ENCODE peak calls at places on chromosomes 11 and 22, in four cellular contexts. L is MM.1S, U is GM23248, S is PC-3. E is an unnamed sample. For H3K79me2 and H3F3A, the result is how much of the 10 kb centered on the place peaks cover.

GRCh38 chr11:49405743-49406142 is 197.3 kb upstream of the FOLH1 start:
- DNase-seq in U (no peak), L (no peak), S (no peak), E (no peak)

GRCh38 chr11:68831124-68831523 is 10.6 kb downstream of the CPT1A start:
- DNase-seq in S (peak), L (no peak), U (no peak), E (no peak)

GRCh38 chr11:13238879-13239514 is 38.6 kb upstream of the BMAL1 start:
- DNase-seq in S (peak), U (peak), L (peak), E (no peak)

GRCh38 chr11:69638941-69639681 is 1.8 kb upstream of the CCND1 start:
- DNase-seq in S (peak), U (peak), L (peak), E (peak)

GRCh38 chr11:27055065-27055682 is 14.6 kb downstream of the BBOX1 start:
- DNase-seq in U (no peak), S (peak), L (no peak), E (peak)

GRCh38 chr22:32649515-32650200 is 151.8 kb upstream of the TIMP3 start:
- DNase-seq in S (no peak), U (peak), L (no peak), E (peak)

GRCh38 chr22:50546326-50547230 is 879 bp downstream of the KLHDC7B start:
- DNase-seq in L (no peak), U (no peak), S (no peak), E (no peak)

GRCh38 chr11:61846351-61846750 is 18.3 kb downstream of the FADS2 start:
- DNase-seq in S (no peak), U (no peak), L (no peak), E (no peak)

GRCh38 chr22:37428649-37429586 is 1.6 kb upstream of the ELFN2 start:
- DNase-seq in U (peak), S (no peak), L (peak), E (no peak)

GRCh38 chr11:119721129-119722120 is 7.6 kb downstream of the NECTIN1 start:
- DNase-seq in U (peak), L (no peak), S (peak), E (no peak)

GRCh38 chr11:57217053-57217452 is 20.0 kb downstream of the APLNR start:
- DNase-seq in S (no peak), L (no peak), U (no peak), E (no peak)

GRCh38 chr22:49609207-49609876 is 218.3 kb downstream of the BRD1 start:
- DNase-seq in S (no peak), U (no peak), L (no peak), E (no peak)

GRCh38 chr11:83037877-83038276 is 33.8 kb downstream of the RAB30 start:
- DNase-seq in S (no peak), L (no peak), U (peak), E (no peak)

GRCh38 chr11:124893781-124894401 is 3.8 kb downstream of the ROBO4 start:
- DNase-seq in U (no peak), L (no peak), S (no peak), E (no peak)

GRCh38 chr11:82796970-82797594 is 63.4 kb upstream of the FAM181B start:
- DNase-seq in U (no peak), L (peak), S (no peak), E (no peak)

GRCh38 chr11:72712168-72712721 is 38.0 kb upstream of the PDE2A start:
- DNase-seq in S (no peak), L (no peak), U (no peak), E (no peak)

GRCh38 chr11:9462806-9463537 is 2.2 kb downstream of the ZNF143 start:
- DNase-seq in L (no peak), U (no peak), S (peak), E (peak)

GRCh38 chr11:110158317-110159200 is 65.4 kb downstream of the ZC3H12C start:
- DNase-seq in U (no peak), S (no peak), L (no peak), E (no peak)

GRCh38 chr11:6911946-6912345 is 8.9 kb upstream of the OR2D3 start:
- DNase-seq in L (no peak), S (peak), U (peak), E (no peak)

GRCh38 chr11:130338667-130339066 is 23.9 kb upstream of the ZBTB44 start:
- DNase-seq in L (no peak), S (no peak), U (no peak), E (no peak)

GRCh38 chr11:110565344-110565684 is 135.6 kb downstream of the FDX1 start:
- DNase-seq in S (no peak), L (no peak), U (peak), E (peak)

GRCh38 chr11:93532285-93532789 is 10.9 kb downstream of the SMCO4 start:
- DNase-seq in L (no peak), U (peak), S (no peak), E (no peak)

GRCh38 chr11:28257761-28258160 is 149.6 kb downstream of the METTL15 start:
- DNase-seq in L (no peak), U (peak), S (no peak), E (no peak)

GRCh38 chr11:120182790-120183491 is 27.9 kb upstream of the OAF start:
- DNase-seq in U (peak), S (peak), L (no peak), E (no peak)

GRCh38 chr11:130486981-130487380 is 38.5 kb downstream of the ADAMTS15 start:
- DNase-seq in L (no peak), U (no peak), S (no peak), E (no peak)

GRCh38 chr11:134471341-134472187 is 59.5 kb upstream of the B3GAT1 start:
- DNase-seq in L (no peak), U (no peak), S (no peak), E (no peak)

GRCh38 chr11:113147249-113147648 is 167.1 kb upstream of the TTC12 start:
- DNase-seq in L (no peak), U (no peak), S (no peak), E (no peak)

GRCh38 chr11:104764718-104765045 is 133.6 kb downstream of the CASP12 start:
- DNase-seq in L (peak), S (no peak), U (no peak), E (no peak)

GRCh38 chr11:44753965-44754645 is 27.3 kb downstream of the TSPAN18 start:
- DNase-seq in U (no peak), S (no peak), L (no peak), E (no peak)

GRCh38 chr11:115678942-115679341 is 174.7 kb upstream of the CADM1 start:
- DNase-seq in S (no peak), U (no peak), L (no peak), E (no peak)

GRCh38 chr11:66859686-66860448 is 3.0 kb downstream of the LRFN4 start:
- DNase-seq in L (no peak), S (no peak), U (no peak), E (no peak)

GRCh38 chr11:76790251-76790650 is 7.1 kb downstream of the TSKU start:
- DNase-seq in L (no peak), U (no peak), S (no peak), E (no peak)

GRCh38 chr11:5973530-5973929 is 5.2 kb upstream of the OR56A5 start:
- DNase-seq in L (no peak), U (no peak), S (no peak), E (no peak)

GRCh38 chr11:35056391-35057093 is 82.4 kb upstream of the CD44 start:
- DNase-seq in S (peak), U (no peak), L (no peak), E (peak)

GRCh38 chr22:29664731-29665130 is 55.1 kb upstream of the CABP7 start:
- DNase-seq in S (no peak), U (no peak), L (no peak), E (no peak)

GRCh38 chr22:25760294-25760693 is 18.3 kb downstream of the MYO18B start:
- DNase-seq in U (no peak), L (no peak), S (no peak), E (no peak)

GRCh38 chr22:29308791-29309262 is 2.4 kb downstream of the GAS2L1 start:
- DNase-seq in L (no peak), S (peak), U (peak), E (no peak)

GRCh38 chr11:115920087-115920461 is 415.9 kb upstream of the CADM1 start:
- DNase-seq in S (no peak), U (no peak), L (no peak), E (no peak)

GRCh38 chr11:30281476-30282288 is 41.2 kb upstream of the ARL14EP start:
- DNase-seq in L (no peak), S (no peak), U (no peak), E (no peak)

GRCh38 chr11:34030386-34030785 is 21.1 kb upstream of the CAPRIN1 start:
- DNase-seq in S (no peak), L (no peak), U (no peak), E (peak)

GRCh38 chr11:34034053-34034452 is 17.5 kb upstream of the CAPRIN1 start:
- DNase-seq in L (no peak), S (peak), U (no peak), E (peak)

GRCh38 chr11:34036456-34036855 is 15.1 kb upstream of the CAPRIN1 start:
- DNase-seq in L (no peak), U (no peak), S (no peak), E (no peak)

GRCh38 chr11:34029176-34029575 is 22.4 kb upstream of the CAPRIN1 start:
- DNase-seq in U (peak), L (no peak), S (no peak), E (no peak)

GRCh38 chr11:34033399-34033798 is 18.1 kb upstream of the CAPRIN1 start:
- DNase-seq in U (no peak), L (no peak), S (no peak), E (no peak)
- H3K79me2 ChIP-seq in U (under half), L (under half), S (under half), E (under half)

GRCh38 chr11:116932182-116932581 is 94.8 kb upstream of the APOA1 start:
- DNase-seq in L (no peak), U (no peak), S (no peak), E (no peak)
- H3F3A ChIP-seq in L (under half), U (under half), S (under half), E (under half)

DNA sequence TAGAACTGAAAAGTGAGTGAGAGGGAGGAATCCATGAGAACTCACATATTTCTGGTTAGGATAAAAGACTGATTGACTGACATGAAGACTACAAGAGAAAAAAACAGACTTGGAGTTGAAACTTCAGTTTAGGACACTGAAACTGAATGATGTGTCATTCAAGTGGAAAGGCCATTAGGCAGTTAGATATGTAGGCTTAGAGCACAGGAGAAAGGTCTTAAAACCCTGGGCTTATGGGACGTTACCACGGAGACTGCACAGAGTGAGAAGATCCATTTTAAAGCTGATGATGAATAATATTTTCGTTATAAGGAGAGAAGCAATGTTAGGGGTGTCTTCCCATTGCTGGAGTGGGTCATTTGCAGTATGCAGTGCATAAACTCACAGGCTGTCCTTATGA is 64.0 kb downstream of the MAML2 start:
- DNase-seq in L (no peak), S (no peak), U (no peak), E (no peak)
- H3K79me2 ChIP-seq in L (half or more), S (under half), U (half or more), E (half or more)

DNA sequence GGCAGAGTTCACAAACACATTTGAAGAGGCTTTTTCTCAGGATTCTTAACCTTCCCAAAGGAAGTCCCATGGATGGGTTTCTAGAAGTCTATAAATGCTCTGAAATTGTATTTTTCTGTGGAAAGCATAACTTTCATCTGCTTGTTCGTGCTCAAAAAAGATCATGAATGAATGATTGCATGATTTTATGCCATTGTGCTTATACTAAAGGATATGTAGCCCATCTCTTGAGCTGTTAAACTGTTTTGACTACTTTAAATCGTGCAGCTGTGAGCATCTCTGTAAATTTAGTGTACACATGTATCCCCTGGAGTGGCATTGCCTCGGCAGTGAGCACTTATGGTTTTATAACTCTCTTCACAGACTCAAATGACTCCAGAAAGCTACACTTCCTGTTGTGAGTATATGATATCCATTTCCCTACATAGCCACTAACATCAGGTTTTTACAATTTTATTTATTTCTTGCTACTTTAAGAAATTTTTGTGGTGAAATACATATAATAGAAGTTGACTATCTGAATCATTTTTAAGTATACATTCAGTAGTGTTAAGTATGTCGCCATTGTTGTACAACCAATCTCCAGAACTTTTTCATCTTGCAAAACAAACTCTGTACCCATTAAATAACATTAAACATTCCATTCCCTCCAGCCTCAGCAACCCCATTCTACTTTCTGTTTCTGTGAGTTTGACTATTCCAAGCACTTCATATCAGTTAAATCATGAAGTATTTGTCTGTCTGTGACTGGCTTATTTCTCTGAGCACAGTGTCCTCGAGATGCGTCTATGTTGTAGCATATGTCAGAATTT is 8.0 kb downstream of the NEAT1 start:
- DNase-seq in L (peak), S (peak), U (peak), E (no peak)
- H3F3A ChIP-seq in L (half or more), S (half or more), U (half or more), E (half or more)

GRCh38 chr11:19828382-19829108 is 115.9 kb downstream of the NAV2 start:
- DNase-seq in S (no peak), U (no peak), L (no peak), E (no peak)

GRCh38 chr11:19834761-19835160 is 122.1 kb downstream of the NAV2 start:
- DNase-seq in L (no peak), S (no peak), U (no peak), E (no peak)

GRCh38 chr11:19832901-19833300 is 120.3 kb downstream of the NAV2 start:
- DNase-seq in S (no peak), L (no peak), U (no peak), E (no peak)

GRCh38 chr11:19829109-19829790 is 116.6 kb downstream of the NAV2 start:
- DNase-seq in S (peak), U (no peak), L (no peak), E (peak)

GRCh38 chr11:19832166-19832750 is 119.6 kb downstream of the NAV2 start:
- DNase-seq in U (no peak), L (no peak), S (no peak), E (no peak)
- H3K79me2 ChIP-seq in U (half or more), L (under half), S (under half), E (under half)

E was measured in PC-9.